ENCODE peak calls at places on chromosomes 6 and 20, in eight cellular contexts. One of them, this sample, is unnamed.

GRCh38 chr6:135568366-135568765 is 70.8 kb upstream of the AHI1 start:
- DNase-seq in CD8-positive, alpha-beta T cell: peak
- DNase-seq in HCT116: no peak
- DNase-seq in uterus: no peak
- DNase-seq in glutamatergic neuron: no peak
- DNase-seq in kidney epithelial cell: no peak
- DNase-seq in GM10248: peak
- DNase-seq in AG04450: peak
- DNase-seq in this sample: no peak

GRCh38 chr6:135183532-135184440 is 2.7 kb downstream of the MYB start:
- DNase-seq in GM10248: peak
- DNase-seq in glutamatergic neuron: peak
- DNase-seq in kidney epithelial cell: no peak
- DNase-seq in AG04450: no peak
- DNase-seq in CD8-positive, alpha-beta T cell: peak
- DNase-seq in uterus: peak
- DNase-seq in HCT116: peak
- DNase-seq in this sample: peak

GRCh38 chr20:61911824-61912223 is 153.9 kb downstream of the TAF4 start:
- DNase-seq in kidney epithelial cell: no peak
- DNase-seq in HCT116: no peak
- DNase-seq in GM10248: no peak
- DNase-seq in AG04450: no peak
- DNase-seq in glutamatergic neuron: no peak
- DNase-seq in uterus: no peak
- DNase-seq in CD8-positive, alpha-beta T cell: no peak
- DNase-seq in this sample: no peak

GRCh38 chr6:946546-946945 is 253.6 kb upstream of the EXOC2 start:
- DNase-seq in kidney epithelial cell: peak
- DNase-seq in glutamatergic neuron: no peak
- DNase-seq in AG04450: no peak
- DNase-seq in uterus: no peak
- DNase-seq in GM10248: no peak
- DNase-seq in HCT116: no peak
- DNase-seq in CD8-positive, alpha-beta T cell: no peak
- DNase-seq in this sample: no peak

GRCh38 chr6:158222066-158222465 is 53.9 kb downstream of the GTF2H5 start:
- DNase-seq in HCT116: no peak
- DNase-seq in kidney epithelial cell: no peak
- DNase-seq in uterus: no peak
- DNase-seq in AG04450: no peak
- DNase-seq in GM10248: no peak
- DNase-seq in glutamatergic neuron: no peak
- DNase-seq in CD8-positive, alpha-beta T cell: no peak
- DNase-seq in this sample: no peak

GRCh38 chr20:36179170-36179945 is 24.8 kb downstream of the EPB41L1 start:
- DNase-seq in GM10248: no peak
- DNase-seq in HCT116: no peak
- DNase-seq in glutamatergic neuron: peak
- DNase-seq in AG04450: no peak
- DNase-seq in uterus: no peak
- DNase-seq in kidney epithelial cell: no peak
- DNase-seq in CD8-positive, alpha-beta T cell: no peak
- DNase-seq in this sample: no peak

GRCh38 chr6:143064996-143065683 is 4.5 kb downstream of the AIG1 start:
- DNase-seq in glutamatergic neuron: no peak
- DNase-seq in uterus: no peak
- DNase-seq in AG04450: no peak
- DNase-seq in kidney epithelial cell: peak
- DNase-seq in HCT116: no peak
- DNase-seq in GM10248: no peak
- DNase-seq in CD8-positive, alpha-beta T cell: no peak
- DNase-seq in this sample: peak

GRCh38 chr20:50690979-50691584 is at the start of gene RIPOR3:
- DNase-seq in HCT116: no peak
- DNase-seq in CD8-positive, alpha-beta T cell: no peak
- DNase-seq in kidney epithelial cell: no peak
- DNase-seq in glutamatergic neuron: peak
- DNase-seq in uterus: peak
- DNase-seq in AG04450: no peak
- DNase-seq in GM10248: no peak
- DNase-seq in this sample: no peak

GRCh38 chr6:85066270-85066669 is 301.9 kb upstream of the TBX18 start:
- DNase-seq in GM10248: no peak
- DNase-seq in kidney epithelial cell: no peak
- DNase-seq in glutamatergic neuron: no peak
- DNase-seq in uterus: no peak
- DNase-seq in AG04450: no peak
- DNase-seq in HCT116: no peak
- DNase-seq in CD8-positive, alpha-beta T cell: no peak
- DNase-seq in this sample: no peak

GRCh38 chr20:33648396-33649004 is 13.6 kb upstream of the C20orf144 start:
- DNase-seq in GM10248: no peak
- DNase-seq in HCT116: no peak
- DNase-seq in AG04450: no peak
- DNase-seq in glutamatergic neuron: no peak
- DNase-seq in kidney epithelial cell: no peak
- DNase-seq in CD8-positive, alpha-beta T cell: no peak
- DNase-seq in uterus: no peak
- DNase-seq in this sample: no peak

GRCh38 chr6:132218063-132218696 is 183.1 kb downstream of the MOXD1 start:
- DNase-seq in uterus: no peak
- DNase-seq in glutamatergic neuron: no peak
- DNase-seq in kidney epithelial cell: no peak
- DNase-seq in AG04450: peak
- DNase-seq in GM10248: peak
- DNase-seq in CD8-positive, alpha-beta T cell: no peak
- DNase-seq in HCT116: peak
- DNase-seq in this sample: no peak

GRCh38 chr20:48702388-48703041 is 125.3 kb downstream of the PREX1 start:
- DNase-seq in glutamatergic neuron: no peak
- DNase-seq in CD8-positive, alpha-beta T cell: no peak
- DNase-seq in uterus: no peak
- DNase-seq in kidney epithelial cell: no peak
- DNase-seq in HCT116: no peak
- DNase-seq in GM10248: no peak
- DNase-seq in AG04450: no peak
- DNase-seq in this sample: no peak

GRCh38 chr20:18666803-18667460 is 79.1 kb downstream of the DTD1 start:
- DNase-seq in GM10248: no peak
- DNase-seq in kidney epithelial cell: no peak
- DNase-seq in glutamatergic neuron: no peak
- DNase-seq in uterus: peak
- DNase-seq in HCT116: no peak
- DNase-seq in CD8-positive, alpha-beta T cell: no peak
- DNase-seq in AG04450: no peak
- DNase-seq in this sample: no peak

GRCh38 chr6:33414592-33415271 is 3.2 kb downstream of the CUTA start:
- DNase-seq in CD8-positive, alpha-beta T cell: no peak
- DNase-seq in HCT116: no peak
- DNase-seq in GM10248: no peak
- DNase-seq in glutamatergic neuron: no peak
- DNase-seq in kidney epithelial cell: no peak
- DNase-seq in AG04450: no peak
- DNase-seq in uterus: no peak
- DNase-seq in this sample: peak

GRCh38 chr20:42531675-42531985 is 658.1 kb downstream of the PTPRT start:
- DNase-seq in AG04450: no peak
- DNase-seq in HCT116: no peak
- DNase-seq in CD8-positive, alpha-beta T cell: no peak
- DNase-seq in uterus: no peak
- DNase-seq in kidney epithelial cell: no peak
- DNase-seq in glutamatergic neuron: no peak
- DNase-seq in GM10248: no peak
- DNase-seq in this sample: no peak

GRCh38 chr6:17905611-17906592 is 81.5 kb downstream of the KIF13A start:
- DNase-seq in kidney epithelial cell: peak
- DNase-seq in glutamatergic neuron: no peak
- DNase-seq in HCT116: no peak
- DNase-seq in AG04450: no peak
- DNase-seq in CD8-positive, alpha-beta T cell: no peak
- DNase-seq in GM10248: no peak
- DNase-seq in uterus: no peak
- DNase-seq in this sample: no peak

GRCh38 chr20:51385941-51386530 is 156.5 kb downstream of the NFATC2 start:
- DNase-seq in HCT116: peak
- DNase-seq in glutamatergic neuron: no peak
- DNase-seq in AG04450: no peak
- DNase-seq in uterus: no peak
- DNase-seq in GM10248: peak
- DNase-seq in kidney epithelial cell: no peak
- DNase-seq in CD8-positive, alpha-beta T cell: peak
- DNase-seq in this sample: peak

GRCh38 chr6:142570221-142570671 is 268.4 kb downstream of the ADGRG6 start:
- DNase-seq in kidney epithelial cell: peak
- DNase-seq in glutamatergic neuron: no peak
- DNase-seq in GM10248: no peak
- DNase-seq in uterus: no peak
- DNase-seq in HCT116: no peak
- DNase-seq in CD8-positive, alpha-beta T cell: no peak
- DNase-seq in AG04450: peak
- DNase-seq in this sample: no peak

GRCh38 chr6:18226451-18226850 is 37.9 kb downstream of the DEK start:
- DNase-seq in glutamatergic neuron: no peak
- DNase-seq in kidney epithelial cell: no peak
- DNase-seq in GM10248: no peak
- DNase-seq in AG04450: peak
- DNase-seq in uterus: no peak
- DNase-seq in CD8-positive, alpha-beta T cell: no peak
- DNase-seq in HCT116: no peak
- DNase-seq in this sample: no peak

GRCh38 chr6:137950581-137950980 is 83.5 kb downstream of the TNFAIP3 start:
- DNase-seq in HCT116: no peak
- DNase-seq in uterus: no peak
- DNase-seq in AG04450: no peak
- DNase-seq in CD8-positive, alpha-beta T cell: no peak
- DNase-seq in kidney epithelial cell: no peak
- DNase-seq in GM10248: no peak
- DNase-seq in glutamatergic neuron: no peak
- DNase-seq in this sample: no peak

GRCh38 chr6:106974999-106975698 is 620 bp upstream of the CD24 start:
- DNase-seq in kidney epithelial cell: no peak
- DNase-seq in CD8-positive, alpha-beta T cell: no peak
- DNase-seq in AG04450: no peak
- DNase-seq in GM10248: peak
- DNase-seq in glutamatergic neuron: peak
- DNase-seq in HCT116: no peak
- DNase-seq in uterus: no peak
- DNase-seq in this sample: peak
- TF ChIP-seq CTCF in kidney epithelial cell: no peak
- TF ChIP-seq CTCF in CD8-positive, alpha-beta T cell: no peak
- TF ChIP-seq CTCF in AG04450: no peak
- TF ChIP-seq CTCF in GM10248: peak
- TF ChIP-seq CTCF in glutamatergic neuron: no peak
- TF ChIP-seq CTCF in HCT116: peak
- TF ChIP-seq CTCF in uterus: peak
- TF ChIP-seq CTCF in this sample: peak

GRCh38 chr6:15515660-15516375 is 147.0 kb downstream of the DTNBP1 start:
- DNase-seq in HCT116: no peak
- DNase-seq in GM10248: no peak
- DNase-seq in CD8-positive, alpha-beta T cell: no peak
- DNase-seq in AG04450: no peak
- DNase-seq in uterus: no peak
- DNase-seq in kidney epithelial cell: no peak
- DNase-seq in glutamatergic neuron: no peak
- DNase-seq in this sample: no peak
- TF ChIP-seq CTCF in HCT116: no peak
- TF ChIP-seq CTCF in GM10248: no peak
- TF ChIP-seq CTCF in CD8-positive, alpha-beta T cell: no peak
- TF ChIP-seq CTCF in AG04450: no peak
- TF ChIP-seq CTCF in uterus: no peak
- TF ChIP-seq CTCF in kidney epithelial cell: no peak
- TF ChIP-seq CTCF in glutamatergic neuron: no peak
- TF ChIP-seq CTCF in this sample: no peak

DNA sequence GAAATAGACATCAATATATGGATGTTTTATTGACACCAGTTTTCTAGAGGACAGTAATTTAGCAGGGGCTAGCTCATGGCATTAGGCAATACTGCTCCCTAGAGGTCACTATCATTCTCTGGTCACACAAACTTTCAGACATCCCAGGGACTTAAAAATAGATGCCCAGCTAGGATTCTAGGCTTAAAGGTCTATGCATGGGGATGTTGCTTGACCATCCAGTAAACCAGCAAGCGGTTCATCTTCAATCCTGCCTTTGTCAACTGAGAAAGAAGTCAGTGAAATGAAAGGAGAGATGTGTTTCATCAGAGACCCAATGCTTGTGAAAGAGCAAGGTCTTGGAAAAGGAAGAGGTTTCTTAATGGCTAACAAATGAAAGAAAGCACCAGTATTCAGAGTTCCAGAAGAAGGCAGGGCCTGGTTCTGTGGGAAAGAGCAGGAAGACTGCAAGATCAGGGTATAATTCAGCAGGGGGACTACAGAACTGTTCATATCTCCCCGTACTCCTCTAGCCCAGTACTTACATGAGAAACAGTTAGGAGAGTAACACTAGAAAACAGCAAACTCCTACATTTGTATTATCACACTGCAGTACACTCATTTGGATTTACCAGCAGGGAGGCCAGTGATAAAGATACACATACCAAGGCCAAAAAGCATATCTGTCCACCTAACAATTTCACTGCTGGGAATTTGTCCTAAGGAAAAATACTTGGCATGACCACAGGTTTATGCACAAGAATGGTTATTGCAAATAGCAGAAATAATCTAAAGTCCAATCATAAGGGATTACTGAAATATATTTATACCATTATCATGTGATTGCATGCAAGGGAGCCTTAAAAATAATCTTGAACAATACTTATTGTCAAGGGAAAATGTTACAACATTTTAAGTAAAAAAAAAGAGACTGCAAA is 151.4 kb upstream of the LAMA2 start:
- DNase-seq in uterus: no peak
- DNase-seq in GM10248: peak
- DNase-seq in glutamatergic neuron: no peak
- DNase-seq in CD8-positive, alpha-beta T cell: no peak
- DNase-seq in HCT116: peak
- DNase-seq in kidney epithelial cell: no peak
- DNase-seq in AG04450: peak
- DNase-seq in this sample: peak
- TF ChIP-seq CTCF in uterus: peak
- TF ChIP-seq CTCF in GM10248: peak
- TF ChIP-seq CTCF in glutamatergic neuron: peak
- TF ChIP-seq CTCF in CD8-positive, alpha-beta T cell: peak
- TF ChIP-seq CTCF in HCT116: peak
- TF ChIP-seq CTCF in kidney epithelial cell: peak
- TF ChIP-seq CTCF in AG04450: peak
- TF ChIP-seq CTCF in this sample: peak

GRCh38 chr20:16241911-16242310 is 331.3 kb downstream of the KIF16B start:
- DNase-seq in uterus: no peak
- DNase-seq in AG04450: no peak
- DNase-seq in HCT116: peak
- DNase-seq in kidney epithelial cell: no peak
- DNase-seq in GM10248: no peak
- DNase-seq in glutamatergic neuron: no peak
- DNase-seq in CD8-positive, alpha-beta T cell: no peak
- DNase-seq in this sample: no peak
- TF ChIP-seq CTCF in uterus: no peak
- TF ChIP-seq CTCF in AG04450: no peak
- TF ChIP-seq CTCF in HCT116: no peak
- TF ChIP-seq CTCF in kidney epithelial cell: no peak
- TF ChIP-seq CTCF in GM10248: peak
- TF ChIP-seq CTCF in glutamatergic neuron: no peak
- TF ChIP-seq CTCF in CD8-positive, alpha-beta T cell: no peak
- TF ChIP-seq CTCF in this sample: no peak